ENCODE peak calls at places on chromosomes 4 and X, in five cellular contexts. Y, O, U, E and H are unnamed samples.

GRCh38 chrX:97895751-97896150 is 1012.0 kb downstream of the RPA4 start:
- DNase-seq in Y (no peak), O (peak; percentile 37), U (peak; percentile 7), E (no peak), H (no peak)

GRCh38 chr4:154491341-154491679 is 289 bp downstream of the DCHS2 start:
- DNase-seq in Y (no peak), O (peak; percentile 13), U (peak; percentile 35), E (peak; percentile 35), H (no peak)

GRCh38 chr4:164937576-164938270 is 39.7 kb downstream of the TRIM61 start:
- DNase-seq in Y (no peak), O (no peak), U (peak; percentile 79), E (no peak), H (peak; percentile 35)

GRCh38 chrX:54166915-54167314 is 16.1 kb downstream of the FAM120C start:
- DNase-seq in Y (no peak), O (no peak), U (no peak), E (no peak), H (no peak)

GRCh38 chr4:90546114-90546513 is 418.9 kb downstream of the CCSER1 start:
- DNase-seq in Y (no peak), O (peak; percentile 80), U (no peak), E (no peak), H (no peak)

GRCh38 chr4:144872508-144873293 is 225.3 kb downstream of the ANAPC10 start:
- DNase-seq in Y (no peak), O (no peak), U (no peak), E (no peak), H (no peak)

GRCh38 chrX:125507119-125507518 is 187.4 kb downstream of the TEX13C start:
- DNase-seq in Y (no peak), O (peak; percentile 64), U (peak; percentile 47), E (no peak), H (no peak)

GRCh38 chr4:136307765-136308164 is 1224.5 kb downstream of the PCDH18 start:
- DNase-seq in Y (no peak), O (no peak), U (no peak), E (no peak), H (no peak)

GRCh38 chr4:30429813-30430466 is 290.2 kb upstream of the PCDH7 start:
- DNase-seq in Y (no peak), O (peak; percentile 77), U (peak; percentile 65), E (no peak), H (no peak)

GRCh38 chrX:125203737-125204578 is 115.7 kb upstream of the TEX13C start:
- DNase-seq in Y (no peak), O (peak; percentile 37), U (peak; percentile 20), E (peak; percentile 27), H (peak; percentile 6)

GRCh38 chr4:173448103-173448502 is 49.2 kb upstream of the SCRG1 start:
- DNase-seq in Y (no peak), O (no peak), U (peak; percentile 81), E (peak; percentile 47), H (peak; percentile 53)

GRCh38 chrX:51892921-51893745 is at the start of gene MAGED1:
- DNase-seq in Y (peak; percentile 89), O (peak; percentile 94), U (peak; percentile 92), E (peak; percentile 79), H (peak; percentile 89)

GRCh38 chrX:1535241-1536041 is 1.5 kb downstream of the P2RY8 start:
- DNase-seq in Y (no peak), O (no peak), U (no peak), E (no peak), H (no peak)

GRCh38 chr4:186485621-186486062 is 69.7 kb downstream of the MTNR1A start:
- DNase-seq in Y (no peak), O (peak; percentile 11), U (peak; percentile 44), E (peak; percentile 34), H (peak; percentile 16)

GRCh38 chrX:131671714-131672113 is 127.8 kb downstream of the OR13H1 start:
- DNase-seq in Y (no peak), O (no peak), U (no peak), E (peak; percentile 5), H (peak; percentile 63)

GRCh38 chrX:107654778-107655761 is 26.8 kb downstream of the PRPS1 start:
- DNase-seq in Y (peak; percentile 61), O (peak; percentile 86), U (peak; percentile 94), E (peak; percentile 56), H (no peak)

GRCh38 chrX:110363241-110363640 is 4.6 kb downstream of the RTL9 start:
- DNase-seq in Y (no peak), O (no peak), U (no peak), E (no peak), H (no peak)

GRCh38 chr4:7960790-7961655 is 21.4 kb upstream of the AFAP1 start:
- DNase-seq in Y (no peak), O (peak; percentile 37), U (peak; percentile 98), E (peak; percentile 26), H (peak; percentile 84)

GRCh38 chr4:18020145-18020670 is 1.3 kb downstream of the LCORL start:
- DNase-seq in Y (no peak), O (peak; percentile 6), U (peak; percentile 45), E (no peak), H (peak; percentile 10)

GRCh38 chr4:680931-681645 is 6.7 kb downstream of the MYL5 start:
- DNase-seq in Y (peak; percentile 67), O (peak; percentile 52), U (peak; percentile 66), E (peak; percentile 94), H (no peak)

GRCh38 chrX:39497717-39498265 is 600.0 kb downstream of the BCOR start:
- DNase-seq in Y (no peak), O (no peak), U (no peak), E (no peak), H (no peak)

GRCh38 chr4:179307297-179308136 is 1865.3 kb upstream of the AGA start:
- DNase-seq in Y (no peak), O (peak; percentile 60), U (peak; percentile 41), E (peak; percentile 34), H (peak; percentile 5)

GRCh38 chrX:135512508-135513139 is 7.8 kb upstream of the INTS6L start:
- DNase-seq in Y (no peak), O (no peak), U (no peak), E (no peak), H (no peak)

GRCh38 chr4:157739237-157739636 is 433.6 kb downstream of the GASK1B start:
- DNase-seq in Y (no peak), O (peak; percentile 45), U (peak; percentile 3), E (no peak), H (no peak)

DNA sequence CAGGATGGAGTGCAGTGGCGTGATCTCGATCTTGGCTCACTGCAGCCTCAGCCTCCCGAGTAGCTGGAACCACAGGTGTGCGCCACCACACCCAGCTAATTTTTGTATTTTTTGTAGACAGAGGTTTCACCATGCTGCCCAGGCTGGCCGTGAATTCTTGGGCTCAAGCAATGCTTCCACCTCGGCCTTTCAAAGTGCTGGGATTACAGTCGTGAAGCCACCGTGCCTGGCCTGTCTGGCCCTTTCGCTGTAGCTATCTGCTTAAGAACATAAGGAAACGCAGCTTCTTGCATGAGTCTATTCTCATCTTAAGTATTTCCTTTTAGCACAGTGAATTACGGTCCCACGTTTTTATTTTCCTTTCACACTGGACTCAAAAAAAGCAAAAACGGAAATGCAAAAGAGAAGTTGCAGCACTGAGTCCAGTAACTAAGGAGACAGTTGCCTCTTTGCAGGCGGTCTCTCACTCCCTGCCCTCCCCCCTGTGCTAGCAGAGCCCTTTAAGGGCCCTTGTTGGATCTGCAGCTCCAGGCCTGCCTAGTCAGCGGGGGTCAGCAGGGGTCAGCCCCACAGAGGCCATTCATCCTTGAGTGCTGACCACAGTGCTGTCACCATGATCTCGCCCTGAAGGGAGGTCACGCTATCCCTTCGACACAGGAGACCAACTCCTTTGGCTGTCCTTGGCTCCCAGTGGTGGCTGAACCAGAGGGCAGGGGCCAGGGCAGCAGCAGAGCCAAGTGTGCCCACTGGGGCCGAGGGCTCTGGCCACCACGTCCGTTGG is 21.8 kb upstream of the TBC1D14 start:
- DNase-seq in Y (no peak), O (no peak), U (no peak), E (no peak), H (no peak)
- H3K27ac ChIP-seq in Y (no peak overlapping the region), O (no peak overlapping the region), U (no peak overlapping the region), E (no peak overlapping the region), H (no peak overlapping the region)

DNA sequence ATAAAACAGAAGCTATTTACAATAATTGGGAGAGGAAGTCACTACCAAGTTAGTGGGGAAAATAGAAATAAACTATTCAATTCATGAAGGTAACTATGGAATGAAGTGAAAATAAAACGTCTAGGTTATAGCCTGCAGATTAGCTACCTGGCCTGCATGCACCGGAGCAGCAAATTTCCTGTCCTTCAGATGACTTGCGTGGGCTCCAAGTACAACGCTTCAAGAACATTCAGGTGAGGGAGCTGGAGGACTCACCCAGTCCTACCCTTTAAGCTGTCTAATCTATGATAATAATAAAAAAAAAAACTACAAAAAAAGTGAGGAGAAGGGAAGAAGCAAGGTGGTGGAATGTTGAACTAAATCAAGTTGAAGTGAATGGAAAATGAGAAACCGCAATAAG is 13.2 kb downstream of the C4orf54 start:
- DNase-seq in Y (no peak), O (no peak), U (no peak), E (no peak), H (no peak)
- H3K27ac ChIP-seq in Y (no peak overlapping the region), O (no peak overlapping the region), U (no peak overlapping the region), E (no peak overlapping the region), H (no peak overlapping the region)

GRCh38 chr4:19711871-19712270 is 539.8 kb upstream of the SLIT2 start:
- DNase-seq in Y (no peak), O (peak; percentile 71), U (peak; percentile 74), E (no peak), H (no peak)
- H3K27ac ChIP-seq in Y (no peak overlapping the region), O (peak overlapping the region; percentile 7), U (peak overlapping the region; percentile 37), E (peak overlapping the region; percentile 8), H (no peak overlapping the region)

GRCh38 chr4:83320548-83320947 is 14.1 kb downstream of the HPSE start:
- DNase-seq in Y (peak; percentile 28), O (peak; percentile 29), U (peak; percentile 85), E (no peak), H (no peak)

DNA sequence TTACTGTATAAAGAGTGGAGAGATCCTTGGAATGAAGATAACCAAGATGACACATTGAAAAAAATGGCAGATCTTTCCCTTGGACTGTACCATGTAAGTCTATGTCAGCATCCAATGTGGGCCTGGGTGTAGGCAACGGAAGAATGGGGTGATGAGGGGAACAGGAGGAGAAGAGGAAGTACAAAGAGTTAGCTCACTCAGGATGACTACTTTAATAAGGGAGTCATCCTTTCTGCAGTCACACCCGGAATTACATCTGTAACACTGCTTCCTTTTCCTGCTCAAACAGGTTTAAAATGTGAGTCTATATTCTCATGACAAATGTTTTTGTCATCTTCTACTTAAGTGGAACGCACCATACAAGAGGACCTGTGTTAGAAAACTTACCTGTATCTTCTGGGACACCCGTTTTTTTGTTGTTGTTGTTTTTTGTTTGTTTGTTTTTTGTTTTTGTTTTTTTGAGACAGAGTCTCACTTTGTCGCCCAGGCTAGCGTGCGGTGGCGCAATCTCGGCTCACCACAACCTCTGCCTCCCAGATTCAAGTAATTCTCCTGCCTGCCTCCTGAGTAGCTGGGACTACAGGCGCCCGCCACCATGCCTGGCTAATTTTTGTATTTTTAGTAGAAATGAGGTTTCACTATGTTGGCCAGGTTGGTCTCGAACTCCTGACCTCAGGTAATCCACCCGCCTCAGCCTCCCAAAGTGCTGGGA is 18.0 kb downstream of the HPSE start:
- DNase-seq in Y (no peak), O (peak; percentile 66), U (peak; percentile 36), E (no peak), H (no peak)
- H3K27ac ChIP-seq in Y (no peak overlapping the region), O (peak overlapping the region; percentile 23), U (no peak overlapping the region), E (no peak overlapping the region), H (no peak overlapping the region)